ENCODE peak calls at places on chromosomes 13 and 19, in seven cellular contexts. P, L, R, D, Y, T and H are unnamed samples.

GRCh38 chr13:33265133-33265532 is 20.4 kb downstream of the STARD13 start:
- DNase-seq in P (no peak), L (no peak), R (no peak), D (no peak), Y (no peak), T (no peak), H (no peak)

GRCh38 chr13:33610471-33611015 is 207.4 kb upstream of the RFC3 start:
- DNase-seq in P (no peak), L (no peak), R (peak), D (no peak), Y (peak), T (peak), H (peak)

GRCh38 chr13:110108348-110109139 is 198.4 kb downstream of the COL4A1 start:
- DNase-seq in P (peak), L (peak), R (peak), D (no peak), Y (peak), T (no peak), H (peak)

GRCh38 chr13:50910483-50910805 is 853 bp downstream of the RNASEH2B start:
- DNase-seq in P (peak), L (peak), R (peak), D (peak), Y (peak), T (no peak), H (peak)

GRCh38 chr19:16316506-16316882 is 8.1 kb upstream of the KLF2 start:
- DNase-seq in P (no peak), L (no peak), R (no peak), D (no peak), Y (peak), T (no peak), H (no peak)

GRCh38 chr13:50511877-50512332 is 331.6 kb downstream of the DLEU7 start:
- DNase-seq in P (no peak), L (no peak), R (no peak), D (peak), Y (peak), T (no peak), H (no peak)

GRCh38 chr13:42985312-42986175 is 6.5 kb downstream of the EPSTI1 start:
- DNase-seq in P (no peak), L (no peak), R (no peak), D (no peak), Y (no peak), T (no peak), H (peak)

GRCh38 chr19:18298601-18299000 is 17.2 kb upstream of the JUND start:
- DNase-seq in P (no peak), L (no peak), R (no peak), D (no peak), Y (no peak), T (no peak), H (no peak)

GRCh38 chr19:11180346-11180745 is 17.0 kb downstream of the KANK2 start:
- DNase-seq in P (no peak), L (no peak), R (no peak), D (no peak), Y (no peak), T (no peak), H (no peak)